ENCODE peak calls at places on chromosomes 1 and 21, in seven cellular contexts. One of them, this sample, is unnamed.

GRCh38 chr21:42411891-42412635 is 8.4 kb downstream of the UBASH3A start:
- DNase-seq in upper lobe of right lung: peak
- DNase-seq in IMR-90: no peak
- DNase-seq in left ventricle myocardium inferior: no peak
- DNase-seq in heart left ventricle: no peak
- DNase-seq in H9: no peak
- DNase-seq in Panc1: no peak
- DNase-seq in this sample: no peak

GRCh38 chr1:2523891-2524609 is 2.3 kb downstream of the PANK4 start:
- DNase-seq in upper lobe of right lung: no peak
- DNase-seq in IMR-90: no peak
- DNase-seq in left ventricle myocardium inferior: no peak
- DNase-seq in heart left ventricle: no peak
- DNase-seq in H9: no peak
- DNase-seq in Panc1: no peak
- DNase-seq in this sample: no peak

GRCh38 chr1:28594661-28595411 is 2.8 kb downstream of the RAB42 start:
- DNase-seq in upper lobe of right lung: no peak
- DNase-seq in IMR-90: no peak
- DNase-seq in left ventricle myocardium inferior: no peak
- DNase-seq in heart left ventricle: no peak
- DNase-seq in H9: peak
- DNase-seq in Panc1: no peak
- DNase-seq in this sample: no peak

GRCh38 chr1:14538335-14538734 is 60.1 kb upstream of the KAZN start:
- DNase-seq in upper lobe of right lung: no peak
- DNase-seq in IMR-90: no peak
- DNase-seq in left ventricle myocardium inferior: no peak
- DNase-seq in heart left ventricle: no peak
- DNase-seq in H9: no peak
- DNase-seq in Panc1: no peak
- DNase-seq in this sample: no peak

GRCh38 chr1:37658486-37658885 is 23.8 kb upstream of the RSPO1 start:
- DNase-seq in upper lobe of right lung: no peak
- DNase-seq in IMR-90: no peak
- DNase-seq in left ventricle myocardium inferior: no peak
- DNase-seq in heart left ventricle: no peak
- DNase-seq in H9: no peak
- DNase-seq in Panc1: no peak
- DNase-seq in this sample: no peak

GRCh38 chr21:15224346-15225086 is 159.7 kb upstream of the NRIP1 start:
- DNase-seq in upper lobe of right lung: no peak
- DNase-seq in IMR-90: peak
- DNase-seq in left ventricle myocardium inferior: no peak
- DNase-seq in heart left ventricle: no peak
- DNase-seq in H9: no peak
- DNase-seq in Panc1: peak
- DNase-seq in this sample: no peak

GRCh38 chr1:183956559-183957188 is 80.9 kb downstream of the COLGALT2 start:
- DNase-seq in upper lobe of right lung: no peak
- DNase-seq in IMR-90: peak
- DNase-seq in left ventricle myocardium inferior: no peak
- DNase-seq in heart left ventricle: no peak
- DNase-seq in H9: no peak
- DNase-seq in Panc1: peak
- DNase-seq in this sample: no peak

GRCh38 chr21:32414579-32415358 is 2.3 kb downstream of the EVA1C start:
- DNase-seq in upper lobe of right lung: no peak
- DNase-seq in IMR-90: peak
- DNase-seq in left ventricle myocardium inferior: no peak
- DNase-seq in heart left ventricle: no peak
- DNase-seq in H9: no peak
- DNase-seq in Panc1: no peak
- DNase-seq in this sample: no peak

GRCh38 chr1:7953850-7954609 is 7.5 kb upstream of the PARK7 start:
- DNase-seq in upper lobe of right lung: peak
- DNase-seq in IMR-90: peak
- DNase-seq in left ventricle myocardium inferior: peak
- DNase-seq in heart left ventricle: peak
- DNase-seq in H9: peak
- DNase-seq in Panc1: peak
- DNase-seq in this sample: peak

DNA sequence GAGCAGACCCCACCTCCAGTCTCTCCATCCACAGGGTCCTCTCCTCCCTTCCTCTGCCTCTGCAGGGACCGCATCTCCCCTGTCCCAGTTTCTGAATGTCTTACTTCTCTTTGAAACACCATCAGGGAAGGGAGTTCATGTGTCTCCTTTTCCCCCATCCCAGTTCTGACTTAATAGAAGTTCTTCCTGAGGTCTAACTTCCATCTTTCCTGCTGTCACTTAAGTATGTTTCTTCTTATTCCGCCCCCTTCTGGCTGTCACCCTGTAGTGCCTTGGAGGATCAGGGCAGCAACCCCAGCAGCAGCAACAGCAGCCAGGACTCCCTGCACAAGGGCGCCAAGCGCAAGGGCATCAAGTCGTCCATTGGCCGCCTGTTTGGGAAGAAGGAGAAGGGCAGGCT is 29.3 kb downstream of the MYOG start:
- DNase-seq in upper lobe of right lung: no peak
- DNase-seq in IMR-90: no peak
- DNase-seq in left ventricle myocardium inferior: no peak
- DNase-seq in heart left ventricle: no peak
- DNase-seq in H9: no peak
- DNase-seq in Panc1: no peak
- DNase-seq in this sample: no peak
- TF ChIP-seq CTCF in upper lobe of right lung: no peak
- TF ChIP-seq CTCF in IMR-90: no peak
- TF ChIP-seq CTCF in left ventricle myocardium inferior: no peak
- TF ChIP-seq CTCF in heart left ventricle: no peak
- TF ChIP-seq CTCF in H9: peak
- TF ChIP-seq CTCF in Panc1: no peak
- TF ChIP-seq CTCF in this sample: peak

DNA sequence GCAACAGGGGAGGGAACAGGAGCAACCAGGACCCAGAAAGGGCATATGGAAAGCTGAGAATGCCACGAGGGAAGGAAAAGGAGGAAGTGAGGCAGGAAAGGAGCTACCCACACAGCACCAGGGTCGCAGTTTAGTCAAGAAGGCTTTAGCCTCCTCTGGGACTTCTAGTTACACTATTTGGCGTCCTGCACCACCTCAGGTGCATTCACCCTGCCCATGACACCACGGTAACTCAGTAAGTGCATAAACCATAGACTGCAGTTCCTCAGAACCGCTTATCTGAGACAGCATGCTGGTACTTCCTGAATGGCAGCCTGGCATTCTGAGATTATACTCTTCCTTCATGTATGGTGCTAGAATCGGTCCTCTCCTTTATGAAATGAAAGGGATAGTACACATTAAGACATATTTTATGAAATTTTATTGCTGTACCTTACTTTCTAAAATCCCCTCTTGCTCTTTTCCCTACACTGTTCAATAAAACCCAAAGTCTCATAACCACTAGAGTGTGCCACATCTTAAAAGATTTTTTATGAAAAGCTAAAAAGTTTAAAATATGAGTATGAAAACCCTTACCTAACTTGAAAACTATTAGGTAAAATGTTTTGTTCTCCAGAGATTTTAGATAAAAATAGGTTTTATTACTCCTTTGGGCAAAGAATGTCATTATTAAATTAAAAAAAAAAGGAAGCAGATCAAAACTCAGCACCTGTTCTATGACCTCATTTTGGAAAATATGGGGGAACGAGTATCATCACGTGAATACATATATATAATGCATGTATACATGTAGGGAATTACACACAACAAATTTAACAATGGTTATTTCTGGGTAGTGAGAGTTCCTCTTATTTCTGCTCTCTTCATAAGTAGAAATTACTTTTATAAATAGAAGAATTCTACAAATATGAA is 67.3 kb downstream of the VAV3 start:
- DNase-seq in upper lobe of right lung: no peak
- DNase-seq in IMR-90: no peak
- DNase-seq in left ventricle myocardium inferior: no peak
- DNase-seq in heart left ventricle: no peak
- DNase-seq in H9: no peak
- DNase-seq in Panc1: no peak
- DNase-seq in this sample: no peak
- TF ChIP-seq CTCF in upper lobe of right lung: no peak
- TF ChIP-seq CTCF in IMR-90: no peak
- TF ChIP-seq CTCF in left ventricle myocardium inferior: no peak
- TF ChIP-seq CTCF in heart left ventricle: no peak
- TF ChIP-seq CTCF in H9: no peak
- TF ChIP-seq CTCF in Panc1: no peak
- TF ChIP-seq CTCF in this sample: no peak

DNA sequence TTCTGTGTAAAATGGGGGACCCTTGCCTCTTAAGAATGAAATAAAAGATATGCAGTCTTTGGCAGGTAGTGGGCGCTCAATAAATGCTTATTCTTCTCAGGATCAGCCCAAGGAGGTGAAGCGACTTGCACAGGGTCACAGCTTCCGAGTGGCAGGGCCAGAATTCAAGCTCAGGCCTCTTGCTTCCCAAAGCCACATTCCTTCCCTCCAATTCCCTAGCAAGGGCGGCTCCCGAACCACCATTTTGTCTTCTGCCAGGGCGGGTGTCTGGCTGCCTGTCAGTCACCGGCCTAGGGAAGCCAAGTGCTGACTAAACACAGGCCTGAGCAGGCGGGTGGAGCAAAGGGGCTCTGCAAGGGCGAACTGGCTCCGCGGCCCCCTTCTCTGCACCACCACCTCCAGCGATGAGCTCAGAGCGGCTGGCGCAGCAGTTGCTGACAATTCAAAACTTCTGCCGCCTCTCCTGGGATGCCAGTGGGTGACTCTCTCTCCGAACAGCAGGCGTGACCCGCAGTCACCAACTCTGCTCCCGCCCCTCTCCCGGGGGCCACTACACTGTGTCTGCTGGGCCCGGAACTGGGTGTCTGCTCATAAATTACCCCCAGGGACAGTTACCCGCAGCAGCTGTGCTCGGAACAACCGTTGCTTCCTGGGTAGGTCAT is 10.8 kb downstream of the GPR3 start:
- DNase-seq in upper lobe of right lung: peak
- DNase-seq in IMR-90: peak
- DNase-seq in left ventricle myocardium inferior: peak
- DNase-seq in heart left ventricle: peak
- DNase-seq in H9: peak
- DNase-seq in Panc1: no peak
- DNase-seq in this sample: no peak
- TF ChIP-seq CTCF in upper lobe of right lung: no peak
- TF ChIP-seq CTCF in IMR-90: peak
- TF ChIP-seq CTCF in left ventricle myocardium inferior: peak
- TF ChIP-seq CTCF in heart left ventricle: no peak
- TF ChIP-seq CTCF in H9: peak
- TF ChIP-seq CTCF in Panc1: no peak
- TF ChIP-seq CTCF in this sample: no peak

GRCh38 chr1:17742590-17742989 is 12.5 kb upstream of the ACTL8 start:
- DNase-seq in upper lobe of right lung: no peak
- DNase-seq in IMR-90: no peak
- DNase-seq in left ventricle myocardium inferior: no peak
- DNase-seq in heart left ventricle: peak
- DNase-seq in H9: no peak
- DNase-seq in Panc1: no peak
- DNase-seq in this sample: no peak

GRCh38 chr1:17739050-17739449 is 16.1 kb upstream of the ACTL8 start:
- DNase-seq in upper lobe of right lung: no peak
- DNase-seq in IMR-90: no peak
- DNase-seq in left ventricle myocardium inferior: no peak
- DNase-seq in heart left ventricle: no peak
- DNase-seq in H9: no peak
- DNase-seq in Panc1: no peak
- DNase-seq in this sample: no peak

GRCh38 chr1:17743925-17744324 is 11.2 kb upstream of the ACTL8 start:
- DNase-seq in upper lobe of right lung: no peak
- DNase-seq in IMR-90: no peak
- DNase-seq in left ventricle myocardium inferior: no peak
- DNase-seq in heart left ventricle: no peak
- DNase-seq in H9: no peak
- DNase-seq in Panc1: no peak
- DNase-seq in this sample: no peak

GRCh38 chr1:17743028-17743706 is 12.0 kb upstream of the ACTL8 start:
- DNase-seq in upper lobe of right lung: no peak
- DNase-seq in IMR-90: no peak
- DNase-seq in left ventricle myocardium inferior: no peak
- DNase-seq in heart left ventricle: no peak
- DNase-seq in H9: no peak
- DNase-seq in Panc1: no peak
- DNase-seq in this sample: no peak

GRCh38 chr1:17741052-17741451 is 14.1 kb upstream of the ACTL8 start:
- DNase-seq in upper lobe of right lung: no peak
- DNase-seq in IMR-90: no peak
- DNase-seq in left ventricle myocardium inferior: no peak
- DNase-seq in heart left ventricle: no peak
- DNase-seq in H9: no peak
- DNase-seq in Panc1: no peak
- DNase-seq in this sample: no peak
- TF ChIP-seq CTCF in upper lobe of right lung: no peak
- TF ChIP-seq CTCF in IMR-90: no peak
- TF ChIP-seq CTCF in left ventricle myocardium inferior: no peak
- TF ChIP-seq CTCF in heart left ventricle: no peak
- TF ChIP-seq CTCF in H9: peak
- TF ChIP-seq CTCF in Panc1: no peak
- TF ChIP-seq CTCF in this sample: no peak

GRCh38 chr1:206451146-206451545 is 19.1 kb upstream of the IKBKE start:
- DNase-seq in upper lobe of right lung: no peak
- DNase-seq in IMR-90: no peak
- DNase-seq in left ventricle myocardium inferior: no peak
- DNase-seq in heart left ventricle: no peak
- DNase-seq in H9: no peak
- DNase-seq in Panc1: no peak
- DNase-seq in this sample: no peak
- TF ChIP-seq CTCF in upper lobe of right lung: no peak
- TF ChIP-seq CTCF in IMR-90: no peak
- TF ChIP-seq CTCF in left ventricle myocardium inferior: no peak
- TF ChIP-seq CTCF in heart left ventricle: no peak
- TF ChIP-seq CTCF in H9: no peak
- TF ChIP-seq CTCF in Panc1: no peak
- TF ChIP-seq CTCF in this sample: no peak

GRCh38 chr1:58017641-58018040 is 528.9 kb downstream of the OMA1 start:
- DNase-seq in upper lobe of right lung: no peak
- DNase-seq in IMR-90: no peak
- DNase-seq in left ventricle myocardium inferior: no peak
- DNase-seq in heart left ventricle: no peak
- DNase-seq in H9: no peak
- DNase-seq in Panc1: no peak
- DNase-seq in this sample: no peak

GRCh38 chr1:58011978-58012377 is 534.5 kb downstream of the OMA1 start:
- DNase-seq in upper lobe of right lung: no peak
- DNase-seq in IMR-90: peak
- DNase-seq in left ventricle myocardium inferior: no peak
- DNase-seq in heart left ventricle: no peak
- DNase-seq in H9: no peak
- DNase-seq in Panc1: no peak
- DNase-seq in this sample: no peak

GRCh38 chr1:58013237-58013636 is 533.3 kb downstream of the OMA1 start:
- DNase-seq in upper lobe of right lung: no peak
- DNase-seq in IMR-90: no peak
- DNase-seq in left ventricle myocardium inferior: no peak
- DNase-seq in heart left ventricle: no peak
- DNase-seq in H9: peak
- DNase-seq in Panc1: no peak
- DNase-seq in this sample: peak
- TF ChIP-seq CTCF in upper lobe of right lung: no peak
- TF ChIP-seq CTCF in IMR-90: no peak
- TF ChIP-seq CTCF in left ventricle myocardium inferior: no peak
- TF ChIP-seq CTCF in heart left ventricle: no peak
- TF ChIP-seq CTCF in H9: peak
- TF ChIP-seq CTCF in Panc1: peak
- TF ChIP-seq CTCF in this sample: peak

GRCh38 chr1:204692320-204692851 is 6.8 kb upstream of the LRRN2 start:
- DNase-seq in upper lobe of right lung: no peak
- DNase-seq in IMR-90: no peak
- DNase-seq in left ventricle myocardium inferior: no peak
- DNase-seq in heart left ventricle: no peak
- DNase-seq in H9: peak
- DNase-seq in Panc1: no peak
- DNase-seq in this sample: no peak
- TF ChIP-seq CTCF in upper lobe of right lung: no peak
- TF ChIP-seq CTCF in IMR-90: no peak
- TF ChIP-seq CTCF in left ventricle myocardium inferior: no peak
- TF ChIP-seq CTCF in heart left ventricle: no peak
- TF ChIP-seq CTCF in H9: peak
- TF ChIP-seq CTCF in Panc1: no peak
- TF ChIP-seq CTCF in this sample: no peak

This sample was measured in endothelial cell.